ENCODE peak calls at places on chromosome 21, in five cellular contexts. X is IMR-90; I is CD4-positive, alpha-beta T cell; H is K562; O is omental fat pad. W is an unnamed sample.

GRCh38 chr21:39561128-39561527 is 51.6 kb upstream of the B3GALT5 start:
- DNase-seq in I (no peak), H (no peak), X (no peak), O (no peak), W (no peak)

GRCh38 chr21:25396135-25396711 is 211.1 kb downstream of the MRPL39 start:
- DNase-seq in H (no peak), I (no peak), X (no peak), O (no peak), W (no peak)

GRCh38 chr21:41802684-41803083 is 35.8 kb upstream of the RIPK4 start:
- DNase-seq in H (no peak), X (no peak), O (no peak), I (no peak), W (no peak)

GRCh38 chr21:40049031-40049958 is 182.1 kb downstream of the PCP4 start:
- DNase-seq in X (peak), H (no peak), O (no peak), I (no peak), W (no peak)

GRCh38 chr21:26194326-26194725 is 23.8 kb upstream of the APP start:
- DNase-seq in H (no peak), I (no peak), O (no peak), X (no peak), W (no peak)

GRCh38 chr21:30719401-30719800 is 824 bp upstream of the KRTAP21-3 start:
- DNase-seq in I (no peak), O (no peak), X (no peak), H (no peak), W (no peak)

GRCh38 chr21:28257276-28257675 is 735.4 kb downstream of the LTN1 start:
- DNase-seq in O (no peak), X (no peak), H (no peak), I (no peak), W (no peak)

GRCh38 chr21:31985398-31985797 is 112.6 kb downstream of the HUNK start:
- DNase-seq in I (no peak), O (no peak), X (no peak), H (no peak), W (no peak)

DNA sequence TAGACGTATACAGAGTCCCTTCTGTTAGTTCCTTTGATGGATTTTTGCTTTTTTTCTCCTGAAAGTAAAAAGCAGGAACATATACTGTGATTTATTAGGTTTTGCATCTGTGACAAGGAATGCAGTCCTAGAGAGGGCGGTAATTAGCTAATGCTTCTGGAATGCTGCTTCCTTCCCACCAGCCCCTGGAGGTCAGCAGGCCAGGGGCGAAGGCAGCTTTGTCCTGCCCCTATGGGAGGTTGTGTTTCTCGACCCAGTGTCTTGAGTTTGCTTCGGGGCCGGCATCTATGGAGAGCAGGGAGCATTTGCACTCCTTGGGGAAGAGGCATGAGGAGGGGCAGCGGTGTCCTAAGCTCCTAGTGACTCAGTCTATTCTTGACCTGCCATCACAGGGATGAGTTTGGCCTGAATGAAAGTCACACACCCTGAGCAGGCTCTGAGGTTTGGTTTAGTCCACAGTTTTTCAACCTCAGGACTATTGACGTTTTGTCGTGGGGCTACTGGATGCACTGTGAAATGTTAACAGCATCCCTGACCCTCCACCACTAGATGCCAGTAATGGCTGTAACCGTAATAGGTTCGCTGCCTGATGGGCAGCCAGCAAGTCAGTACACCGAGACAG is 85.0 kb upstream of the KCNJ15 start:
- DNase-seq in O (no peak), H (no peak), X (peak), I (no peak), W (no peak)
- TF ChIP-seq CTCF in O (no peak), H (no peak), X (peak), I (no peak), W (no peak)

DNA sequence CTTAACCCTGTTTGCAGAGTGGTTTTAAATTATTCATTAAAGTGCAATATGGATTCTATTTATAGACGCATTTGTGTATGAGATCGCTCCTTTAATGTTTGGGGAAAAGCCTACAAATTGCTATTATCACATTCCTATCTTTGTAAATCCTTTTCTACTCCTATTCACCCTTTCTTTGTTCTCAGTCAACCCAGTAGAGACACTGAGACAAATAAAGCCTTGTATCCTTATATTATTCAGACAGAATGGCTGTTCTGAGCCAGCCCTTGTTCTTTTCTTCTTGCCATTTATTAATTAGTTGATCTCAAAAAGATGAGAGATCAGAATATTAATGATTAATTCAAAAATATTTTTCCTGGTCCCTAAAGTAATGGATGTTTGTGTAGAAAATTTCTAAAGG is 8.4 kb downstream of the PCBP3 start:
- DNase-seq in O (no peak), X (no peak), I (no peak), H (no peak), W (no peak)
- TF ChIP-seq CTCF in O (no peak), X (no peak), I (no peak), H (no peak), W (no peak)

GRCh38 chr21:44028287-44028659 is 16.2 kb downstream of the TRAPPC10 start:
- DNase-seq in H (no peak), X (no peak), O (no peak), I (no peak), W (no peak)

GRCh38 chr21:44027607-44028286 is 15.6 kb downstream of the TRAPPC10 start:
- DNase-seq in I (no peak), O (no peak), H (no peak), X (no peak), W (no peak)

GRCh38 chr21:44024257-44024656 is 12.1 kb downstream of the TRAPPC10 start:
- DNase-seq in I (no peak), H (no peak), X (no peak), O (no peak), W (no peak)

GRCh38 chr21:44021064-44021463 is 9.0 kb downstream of the TRAPPC10 start:
- DNase-seq in I (no peak), X (no peak), O (no peak), H (no peak), W (no peak)

DNA sequence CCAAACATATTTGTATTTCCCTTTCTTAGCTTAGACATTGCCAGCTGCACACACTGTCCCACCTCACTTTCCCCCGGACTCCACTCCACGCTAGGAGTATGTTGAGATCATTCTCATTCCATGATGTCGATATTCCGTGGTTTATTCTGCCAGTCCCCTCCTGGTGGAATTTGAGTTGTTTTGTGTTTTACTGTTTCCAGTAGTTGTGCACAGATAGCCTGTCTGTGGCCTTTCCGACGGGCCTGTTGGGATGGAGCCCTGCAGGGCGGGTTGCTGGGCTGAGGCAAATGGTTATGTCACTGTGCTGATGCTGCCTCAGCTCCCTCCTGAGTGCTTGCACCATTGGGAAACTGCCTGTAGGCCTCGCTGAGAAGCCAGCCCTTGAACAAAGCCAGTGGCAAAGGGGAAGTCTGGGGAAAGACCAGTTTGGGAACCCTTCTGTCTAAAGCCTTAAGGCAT is 12.8 kb downstream of the TRAPPC10 start:
- DNase-seq in I (no peak), O (no peak), H (peak), X (peak), W (no peak)
- TF ChIP-seq CTCF in I (no peak), O (no peak), H (no peak), X (no peak), W (no peak)

DNA sequence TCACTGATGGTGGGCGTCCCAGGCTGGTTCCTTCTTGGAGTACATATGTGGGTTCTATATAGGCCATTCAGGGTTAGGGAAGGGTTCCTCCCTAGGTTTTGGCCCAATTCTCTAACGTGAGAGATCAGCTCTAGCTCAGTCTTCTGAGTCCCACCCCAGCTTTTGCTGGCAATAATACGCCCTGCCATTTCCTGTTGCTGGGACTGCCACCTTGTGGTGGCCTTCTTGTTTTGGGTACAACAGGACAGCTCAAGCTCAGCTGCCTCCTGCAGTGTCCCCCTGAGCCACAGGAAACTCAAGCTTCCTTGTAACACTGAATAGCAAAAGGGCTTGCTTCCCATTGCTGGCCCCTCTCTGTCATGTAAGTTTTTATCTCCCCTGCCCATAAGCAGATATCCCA is 77.8 kb downstream of the BACH1 start:
- DNase-seq in O (no peak), I (peak), X (no peak), H (peak), W (peak)
- TF ChIP-seq CTCF in O (no peak), I (peak), X (peak), H (peak), W (peak)

GRCh38 chr21:43618940-43619339 is 40.3 kb downstream of the HSF2BP start:
- DNase-seq in H (no peak), X (no peak), O (no peak), I (no peak), W (no peak)

GRCh38 chr21:43622796-43623195 is 36.5 kb downstream of the HSF2BP start:
- DNase-seq in O (no peak), H (no peak), X (no peak), I (no peak), W (no peak)

GRCh38 chr21:43619344-43619743 is 39.9 kb downstream of the HSF2BP start:
- DNase-seq in O (no peak), X (no peak), I (no peak), H (no peak), W (no peak)

GRCh38 chr21:43623588-43623987 is 35.7 kb downstream of the HSF2BP start:
- DNase-seq in O (no peak), I (no peak), X (no peak), H (no peak), W (no peak)

GRCh38 chr21:43619856-43620255 is 39.4 kb downstream of the HSF2BP start:
- DNase-seq in H (no peak), I (no peak), O (no peak), X (no peak), W (no peak)
- TF ChIP-seq CTCF in H (peak), I (no peak), O (no peak), X (peak), W (no peak)

GRCh38 chr21:37462087-37462861 is 95.7 kb downstream of the DYRK1A start:
- DNase-seq in I (no peak), O (no peak), H (no peak), X (no peak), W (no peak)

GRCh38 chr21:37459575-37459974 is 93.0 kb downstream of the DYRK1A start:
- DNase-seq in H (no peak), X (peak), O (no peak), I (no peak), W (no peak)

GRCh38 chr21:37461494-37461893 is 94.9 kb downstream of the DYRK1A start:
- DNase-seq in I (no peak), H (no peak), X (peak), O (no peak), W (no peak)

GRCh38 chr21:37458669-37459276 is 92.2 kb downstream of the DYRK1A start:
- DNase-seq in H (no peak), O (no peak), X (no peak), I (no peak), W (no peak)

GRCh38 chr21:37460196-37460595 is 93.6 kb downstream of the DYRK1A start:
- DNase-seq in I (no peak), H (peak), O (no peak), X (no peak), W (no peak)
- TF ChIP-seq CTCF in I (no peak), H (peak), O (no peak), X (peak), W (peak)

GRCh38 chr21:16460936-16461335 is 731.2 kb downstream of the USP25 start:
- DNase-seq in X (no peak), H (no peak), O (no peak), I (no peak), W (no peak)
- TF ChIP-seq CTCF in X (no peak), H (no peak), O (no peak), I (no peak), W (no peak)

GRCh38 chr21:35651166-35651565 is 409.2 kb downstream of the SETD4 start:
- DNase-seq in X (no peak), H (no peak), O (no peak), I (no peak), W (no peak)

GRCh38 chr21:35646606-35647005 is 413.7 kb downstream of the SETD4 start:
- DNase-seq in I (no peak), H (no peak), O (no peak), X (peak), W (no peak)

GRCh38 chr21:35649186-35649585 is 411.1 kb downstream of the SETD4 start:
- DNase-seq in O (no peak), I (no peak), X (peak), H (no peak), W (no peak)

GRCh38 chr21:35652196-35652595 is 408.1 kb downstream of the SETD4 start:
- DNase-seq in I (no peak), O (no peak), X (no peak), H (no peak), W (no peak)

DNA sequence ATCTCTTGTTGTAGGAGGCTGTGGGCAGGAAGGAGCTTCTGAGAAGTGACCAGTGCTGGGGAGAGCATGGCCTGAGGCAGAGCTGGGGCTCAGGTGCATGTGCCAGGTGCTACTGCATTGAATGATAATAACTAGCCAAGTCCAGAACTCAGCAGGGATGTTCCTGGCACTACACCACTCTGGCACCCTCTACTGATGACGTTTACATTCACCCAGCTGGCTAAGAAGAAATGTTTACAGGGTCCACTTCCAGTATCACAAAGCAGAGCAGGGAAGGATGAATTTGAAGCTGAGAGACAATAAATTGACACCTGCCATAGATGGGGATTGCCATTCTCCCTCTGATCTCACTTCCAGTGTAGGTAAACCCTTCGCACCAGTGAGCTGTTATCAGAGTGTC is 411.8 kb downstream of the SETD4 start:
- DNase-seq in H (no peak), I (no peak), O (no peak), X (no peak), W (no peak)
- TF ChIP-seq CTCF in H (no peak), I (no peak), O (no peak), X (no peak), W (no peak)

GRCh38 chr21:38123626-38124025 is 133.2 kb upstream of the KCNJ15 start:
- DNase-seq in O (no peak), I (no peak), H (no peak), X (no peak), W (no peak)
- TF ChIP-seq CTCF in O (no peak), I (no peak), H (no peak), X (no peak), W (no peak)

DNA sequence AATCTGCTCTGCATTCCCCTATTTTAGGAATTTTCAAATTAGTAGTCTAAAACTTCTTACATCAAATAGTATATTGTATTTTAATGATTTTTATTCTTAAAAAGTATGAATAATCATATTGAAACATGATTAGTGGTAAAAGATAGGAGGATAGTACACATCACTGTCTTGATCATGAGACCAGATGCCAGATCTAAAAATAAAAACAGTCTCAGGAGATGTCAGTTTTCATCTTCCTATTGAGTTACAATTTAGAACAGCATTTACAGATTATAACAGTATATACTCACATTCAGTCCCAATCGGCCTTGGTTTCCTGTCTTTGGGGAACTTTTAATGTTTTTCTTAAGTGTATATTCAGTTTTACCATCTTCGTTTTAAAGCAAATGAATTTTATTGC is 95.9 kb downstream of the USP25 start:
- DNase-seq in O (no peak), H (no peak), X (no peak), I (no peak), W (no peak)
- TF ChIP-seq CTCF in O (no peak), H (no peak), X (no peak), I (no peak), W (no peak)

W was measured in B cell.